ENCODE peak calls at places on chromosomes 11 and 22, in four cellular contexts. T, B, M and G are unnamed samples.

GRCh38 chr11:112613051-112613972 is 347.9 kb upstream of the NCAM1 start:
- DNase-seq in T (no peak), B (peak; percentile 66), M (no peak), G (no peak)

GRCh38 chr11:95788921-95789505 is 569 bp downstream of the FAM76B start:
- DNase-seq in T (peak; percentile 11), B (no peak), M (no peak), G (no peak)

GRCh38 chr11:120208777-120209176 is 2.1 kb upstream of the OAF start:
- DNase-seq in T (peak; percentile 63), B (peak; percentile 69), M (no peak), G (peak; percentile 42)

GRCh38 chr11:119782673-119783072 is 53.7 kb upstream of the NECTIN1 start:
- DNase-seq in T (no peak), B (no peak), M (no peak), G (no peak)

GRCh38 chr22:49827853-49828598 is at the start of gene BRD1:
- DNase-seq in T (no peak), B (peak; percentile 69), M (peak; percentile 68), G (no peak)

GRCh38 chr11:126129681-126130671 is 67.3 kb upstream of the CDON start:
- DNase-seq in T (no peak), B (no peak), M (no peak), G (no peak)

GRCh38 chr22:33835196-33835788 is 85.0 kb downstream of the LARGE1 start:
- DNase-seq in T (no peak), B (no peak), M (no peak), G (no peak)

GRCh38 chr22:25350551-25350971 is 131.1 kb downstream of the CRYBB2 start:
- DNase-seq in T (no peak), B (no peak), M (no peak), G (no peak)

GRCh38 chr11:125154380-125155099 is 10.0 kb upstream of the PKNOX2 start:
- DNase-seq in T (no peak), B (no peak), M (no peak), G (no peak)

GRCh38 chr11:69939551-69940245 is 120.5 kb upstream of the FGF3 start:
- DNase-seq in T (no peak), B (no peak), M (peak; percentile 4), G (no peak)

GRCh38 chr11:18229501-18229900 is 7.1 kb downstream of the SAA4 start:
- DNase-seq in T (no peak), B (no peak), M (no peak), G (no peak)

GRCh38 chr11:86145439-86146156 is 76.7 kb upstream of the PICALM start:
- DNase-seq in T (no peak), B (peak; percentile 78), M (no peak), G (no peak)

GRCh38 chr11:57800444-57801184 is 39.0 kb downstream of the CTNND1 start:
- DNase-seq in T (peak; percentile 49), B (peak; percentile 89), M (no peak), G (no peak)

GRCh38 chr22:24474649-24475048 is 20.5 kb upstream of the UPB1 start:
- DNase-seq in T (no peak), B (no peak), M (no peak), G (no peak)

GRCh38 chr11:76256448-76256847 is 50.1 kb upstream of the WNT11 start:
- DNase-seq in T (no peak), B (no peak), M (no peak), G (no peak)

GRCh38 chr22:44412136-44412731 is 85.8 kb downstream of the RTL6 start:
- DNase-seq in T (no peak), B (no peak), M (no peak), G (no peak)

GRCh38 chr22:48744283-48744641 is 1083.4 kb downstream of the BRD1 start:
- DNase-seq in T (no peak), B (no peak), M (no peak), G (peak; percentile 6)

GRCh38 chr11:31702966-31703365 is 108.2 kb downstream of the PAX6 start:
- DNase-seq in T (no peak), B (peak; percentile 50), M (no peak), G (no peak)

GRCh38 chr22:49934891-49935557 is 16.6 kb downstream of the CRELD2 start:
- DNase-seq in T (peak; percentile 78), B (peak; percentile 44), M (peak; percentile 87), G (peak; percentile 63)

GRCh38 chr22:41405588-41405987 is 23.8 kb downstream of the TEF start:
- DNase-seq in T (no peak), B (no peak), M (peak; percentile 23), G (no peak)

GRCh38 chr22:22397875-22398524 is 110.5 kb downstream of the ZNF280B start:
- DNase-seq in T (no peak), B (no peak), M (no peak), G (no peak)

GRCh38 chr11:119100246-119100959 is 1.2 kb downstream of the DPAGT1 start:
- DNase-seq in T (no peak), B (peak; percentile 54), M (no peak), G (no peak)

GRCh38 chr11:117885777-117886176 is 9.3 kb upstream of the FXYD6 start:
- DNase-seq in T (no peak), B (no peak), M (no peak), G (no peak)

GRCh38 chr22:29503811-29504372 is 23.9 kb downstream of the NEFH start:
- DNase-seq in T (peak; percentile 59), B (peak; percentile 60), M (no peak), G (no peak)

GRCh38 chr11:57639321-57640067 is 10.2 kb downstream of the YPEL4 start:
- DNase-seq in T (no peak), B (peak; percentile 54), M (peak; percentile 16), G (no peak)

GRCh38 chr11:75244052-75244814 is 3.7 kb downstream of the TPBGL start:
- DNase-seq in T (no peak), B (no peak), M (no peak), G (no peak)